ENCODE peak calls at places on chromosomes 16 and 17, in five cellular contexts. One of them, this sample, is unnamed.

GRCh38 chr17:41082565-41083136 is 1.3 kb upstream of the KRTAP4-7 start:
- DNase-seq in heart left ventricle: no peak
- DNase-seq in activated CD8-positive, alpha-beta T cell treated with anti-CD3 and anti-CD28 coated beads for 36 hours: no peak
- DNase-seq in stimulated activated CD4-positive, alpha-beta T cell treated with anti-CD3 and anti-CD28 coated beads, Interleukin-2, amount 100 ng/mL, for 24 hours: no peak
- DNase-seq in esophagus muscularis mucosa: no peak
- DNase-seq in this sample: no peak

GRCh38 chr17:38922538-38923291 is 2.7 kb upstream of the LASP1NB start:
- DNase-seq in stimulated activated CD4-positive, alpha-beta T cell treated with anti-CD3 and anti-CD28 coated beads, Interleukin-2, amount 100 ng/mL, for 24 hours: no peak
- DNase-seq in esophagus muscularis mucosa: peak
- DNase-seq in heart left ventricle: peak
- DNase-seq in activated CD8-positive, alpha-beta T cell treated with anti-CD3 and anti-CD28 coated beads for 36 hours: no peak
- DNase-seq in this sample: no peak

GRCh38 chr17:28572294-28573099 is 1.2 kb upstream of the PIGS start:
- DNase-seq in activated CD8-positive, alpha-beta T cell treated with anti-CD3 and anti-CD28 coated beads for 36 hours: no peak
- DNase-seq in stimulated activated CD4-positive, alpha-beta T cell treated with anti-CD3 and anti-CD28 coated beads, Interleukin-2, amount 100 ng/mL, for 24 hours: no peak
- DNase-seq in esophagus muscularis mucosa: no peak
- DNase-seq in heart left ventricle: no peak
- DNase-seq in this sample: no peak

GRCh38 chr17:2412561-2413021 is 11.7 kb upstream of the MNT start:
- DNase-seq in esophagus muscularis mucosa: no peak
- DNase-seq in activated CD8-positive, alpha-beta T cell treated with anti-CD3 and anti-CD28 coated beads for 36 hours: no peak
- DNase-seq in heart left ventricle: no peak
- DNase-seq in stimulated activated CD4-positive, alpha-beta T cell treated with anti-CD3 and anti-CD28 coated beads, Interleukin-2, amount 100 ng/mL, for 24 hours: no peak
- DNase-seq in this sample: no peak

GRCh38 chr17:69246726-69247375 is 18.2 kb upstream of the ABCA10 start:
- DNase-seq in esophagus muscularis mucosa: no peak
- DNase-seq in heart left ventricle: no peak
- DNase-seq in activated CD8-positive, alpha-beta T cell treated with anti-CD3 and anti-CD28 coated beads for 36 hours: no peak
- DNase-seq in stimulated activated CD4-positive, alpha-beta T cell treated with anti-CD3 and anti-CD28 coated beads, Interleukin-2, amount 100 ng/mL, for 24 hours: no peak
- DNase-seq in this sample: peak

GRCh38 chr16:75222271-75222783 is 3.5 kb downstream of the CTRB1 start:
- DNase-seq in heart left ventricle: no peak
- DNase-seq in esophagus muscularis mucosa: no peak
- DNase-seq in stimulated activated CD4-positive, alpha-beta T cell treated with anti-CD3 and anti-CD28 coated beads, Interleukin-2, amount 100 ng/mL, for 24 hours: no peak
- DNase-seq in activated CD8-positive, alpha-beta T cell treated with anti-CD3 and anti-CD28 coated beads for 36 hours: no peak
- DNase-seq in this sample: no peak

GRCh38 chr17:37821025-37821713 is 76.3 kb upstream of the HNF1B start:
- DNase-seq in stimulated activated CD4-positive, alpha-beta T cell treated with anti-CD3 and anti-CD28 coated beads, Interleukin-2, amount 100 ng/mL, for 24 hours: no peak
- DNase-seq in activated CD8-positive, alpha-beta T cell treated with anti-CD3 and anti-CD28 coated beads for 36 hours: no peak
- DNase-seq in esophagus muscularis mucosa: no peak
- DNase-seq in heart left ventricle: no peak
- DNase-seq in this sample: no peak

GRCh38 chr17:74252272-74252671 is 21.8 kb upstream of the DNAI2 start:
- DNase-seq in activated CD8-positive, alpha-beta T cell treated with anti-CD3 and anti-CD28 coated beads for 36 hours: no peak
- DNase-seq in esophagus muscularis mucosa: no peak
- DNase-seq in stimulated activated CD4-positive, alpha-beta T cell treated with anti-CD3 and anti-CD28 coated beads, Interleukin-2, amount 100 ng/mL, for 24 hours: no peak
- DNase-seq in heart left ventricle: no peak
- DNase-seq in this sample: no peak

GRCh38 chr16:10871157-10871991 is 5.6 kb upstream of the CIITA start:
- DNase-seq in stimulated activated CD4-positive, alpha-beta T cell treated with anti-CD3 and anti-CD28 coated beads, Interleukin-2, amount 100 ng/mL, for 24 hours: peak
- DNase-seq in esophagus muscularis mucosa: no peak
- DNase-seq in activated CD8-positive, alpha-beta T cell treated with anti-CD3 and anti-CD28 coated beads for 36 hours: peak
- DNase-seq in heart left ventricle: peak
- DNase-seq in this sample: peak

GRCh38 chr17:75752405-75753192 is 12.4 kb downstream of the GALK1 start:
- DNase-seq in stimulated activated CD4-positive, alpha-beta T cell treated with anti-CD3 and anti-CD28 coated beads, Interleukin-2, amount 100 ng/mL, for 24 hours: no peak
- DNase-seq in activated CD8-positive, alpha-beta T cell treated with anti-CD3 and anti-CD28 coated beads for 36 hours: no peak
- DNase-seq in heart left ventricle: no peak
- DNase-seq in esophagus muscularis mucosa: no peak
- DNase-seq in this sample: no peak

GRCh38 chr17:15651001-15651582 is 31.6 kb upstream of the FBXW10B start:
- DNase-seq in heart left ventricle: no peak
- DNase-seq in stimulated activated CD4-positive, alpha-beta T cell treated with anti-CD3 and anti-CD28 coated beads, Interleukin-2, amount 100 ng/mL, for 24 hours: no peak
- DNase-seq in activated CD8-positive, alpha-beta T cell treated with anti-CD3 and anti-CD28 coated beads for 36 hours: no peak
- DNase-seq in esophagus muscularis mucosa: no peak
- DNase-seq in this sample: no peak

GRCh38 chr17:69048634-69049033 is 12.1 kb downstream of the ABCA9 start:
- DNase-seq in stimulated activated CD4-positive, alpha-beta T cell treated with anti-CD3 and anti-CD28 coated beads, Interleukin-2, amount 100 ng/mL, for 24 hours: no peak
- DNase-seq in heart left ventricle: no peak
- DNase-seq in esophagus muscularis mucosa: no peak
- DNase-seq in activated CD8-positive, alpha-beta T cell treated with anti-CD3 and anti-CD28 coated beads for 36 hours: peak
- DNase-seq in this sample: peak

GRCh38 chr16:19601083-19601976 is 45.8 kb downstream of the VPS35L start:
- DNase-seq in stimulated activated CD4-positive, alpha-beta T cell treated with anti-CD3 and anti-CD28 coated beads, Interleukin-2, amount 100 ng/mL, for 24 hours: peak
- DNase-seq in esophagus muscularis mucosa: no peak
- DNase-seq in activated CD8-positive, alpha-beta T cell treated with anti-CD3 and anti-CD28 coated beads for 36 hours: peak
- DNase-seq in heart left ventricle: no peak
- DNase-seq in this sample: peak

GRCh38 chr16:79066621-79067020 is 533.9 kb downstream of the MAF start:
- DNase-seq in heart left ventricle: no peak
- DNase-seq in stimulated activated CD4-positive, alpha-beta T cell treated with anti-CD3 and anti-CD28 coated beads, Interleukin-2, amount 100 ng/mL, for 24 hours: no peak
- DNase-seq in esophagus muscularis mucosa: no peak
- DNase-seq in activated CD8-positive, alpha-beta T cell treated with anti-CD3 and anti-CD28 coated beads for 36 hours: no peak
- DNase-seq in this sample: no peak

GRCh38 chr16:49576173-49576494 is 202.5 kb downstream of the C16orf78 start:
- DNase-seq in heart left ventricle: no peak
- DNase-seq in activated CD8-positive, alpha-beta T cell treated with anti-CD3 and anti-CD28 coated beads for 36 hours: no peak
- DNase-seq in stimulated activated CD4-positive, alpha-beta T cell treated with anti-CD3 and anti-CD28 coated beads, Interleukin-2, amount 100 ng/mL, for 24 hours: no peak
- DNase-seq in esophagus muscularis mucosa: no peak
- DNase-seq in this sample: no peak

GRCh38 chr17:75552847-75553552 is 27.5 kb downstream of the LLGL2 start:
- DNase-seq in esophagus muscularis mucosa: no peak
- DNase-seq in activated CD8-positive, alpha-beta T cell treated with anti-CD3 and anti-CD28 coated beads for 36 hours: no peak
- DNase-seq in stimulated activated CD4-positive, alpha-beta T cell treated with anti-CD3 and anti-CD28 coated beads, Interleukin-2, amount 100 ng/mL, for 24 hours: no peak
- DNase-seq in heart left ventricle: no peak
- DNase-seq in this sample: peak

GRCh38 chr16:55811811-55812210 is 21.1 kb downstream of the CES1 start:
- DNase-seq in esophagus muscularis mucosa: no peak
- DNase-seq in activated CD8-positive, alpha-beta T cell treated with anti-CD3 and anti-CD28 coated beads for 36 hours: no peak
- DNase-seq in stimulated activated CD4-positive, alpha-beta T cell treated with anti-CD3 and anti-CD28 coated beads, Interleukin-2, amount 100 ng/mL, for 24 hours: no peak
- DNase-seq in heart left ventricle: no peak
- DNase-seq in this sample: no peak

GRCh38 chr16:14470788-14471187 is 159.3 kb downstream of the PARN start:
- DNase-seq in stimulated activated CD4-positive, alpha-beta T cell treated with anti-CD3 and anti-CD28 coated beads, Interleukin-2, amount 100 ng/mL, for 24 hours: no peak
- DNase-seq in heart left ventricle: no peak
- DNase-seq in esophagus muscularis mucosa: no peak
- DNase-seq in activated CD8-positive, alpha-beta T cell treated with anti-CD3 and anti-CD28 coated beads for 36 hours: no peak
- DNase-seq in this sample: no peak

GRCh38 chr16:81457326-81458133 is 12.9 kb downstream of the CMIP start:
- DNase-seq in esophagus muscularis mucosa: no peak
- DNase-seq in heart left ventricle: no peak
- DNase-seq in stimulated activated CD4-positive, alpha-beta T cell treated with anti-CD3 and anti-CD28 coated beads, Interleukin-2, amount 100 ng/mL, for 24 hours: no peak
- DNase-seq in activated CD8-positive, alpha-beta T cell treated with anti-CD3 and anti-CD28 coated beads for 36 hours: no peak
- DNase-seq in this sample: peak

GRCh38 chr16:19851476-19851875 is 33.2 kb downstream of the GPRC5B start:
- DNase-seq in esophagus muscularis mucosa: no peak
- DNase-seq in stimulated activated CD4-positive, alpha-beta T cell treated with anti-CD3 and anti-CD28 coated beads, Interleukin-2, amount 100 ng/mL, for 24 hours: no peak
- DNase-seq in heart left ventricle: peak
- DNase-seq in activated CD8-positive, alpha-beta T cell treated with anti-CD3 and anti-CD28 coated beads for 36 hours: no peak
- DNase-seq in this sample: no peak